ENCODE peak calls at places on chromosomes 1 and 21, in six cellular contexts. One of them, this sample, is unnamed.

GRCh38 chr1:29849038-29849750 is 612.9 kb downstream of the PTPRU start:
- DNase-seq in GM12878: peak; percentile 1
- DNase-seq in K562: peak; percentile 45
- DNase-seq in HepG2: peak; percentile 32
- DNase-seq in IMR-90: peak; percentile 17
- DNase-seq in SK-N-SH: peak; percentile 45
- DNase-seq in this sample: no peak

GRCh38 chr1:89087241-89087640 is 22.2 kb upstream of the GBP1 start:
- DNase-seq in IMR-90: no peak
- DNase-seq in K562: no peak
- DNase-seq in HepG2: no peak
- DNase-seq in SK-N-SH: no peak
- DNase-seq in GM12878: no peak
- DNase-seq in this sample: no peak

GRCh38 chr21:32087452-32087851 is 191.4 kb downstream of the MIS18A start:
- DNase-seq in IMR-90: no peak
- DNase-seq in GM12878: no peak
- DNase-seq in K562: no peak
- DNase-seq in SK-N-SH: no peak
- DNase-seq in HepG2: no peak
- DNase-seq in this sample: no peak

GRCh38 chr1:169928438-169929209 is 34.9 kb upstream of the SCYL3 start:
- DNase-seq in SK-N-SH: peak; percentile 28
- DNase-seq in IMR-90: peak; percentile 72
- DNase-seq in GM12878: no peak
- DNase-seq in K562: peak; percentile 28
- DNase-seq in HepG2: peak; percentile 33
- DNase-seq in this sample: no peak

GRCh38 chr1:119554188-119554587 is 47.2 kb downstream of the HSD3B1 start:
- DNase-seq in SK-N-SH: peak; percentile 37
- DNase-seq in HepG2: no peak
- DNase-seq in GM12878: no peak
- DNase-seq in IMR-90: peak; percentile 82
- DNase-seq in K562: no peak
- DNase-seq in this sample: no peak

GRCh38 chr1:10630661-10631120 is 155.9 kb downstream of the PEX14 start:
- DNase-seq in SK-N-SH: peak; percentile 58
- DNase-seq in GM12878: no peak
- DNase-seq in HepG2: no peak
- DNase-seq in IMR-90: no peak
- DNase-seq in K562: no peak
- DNase-seq in this sample: no peak

GRCh38 chr1:21323091-21323490 is 32.8 kb upstream of the ECE1 start:
- DNase-seq in SK-N-SH: no peak
- DNase-seq in GM12878: no peak
- DNase-seq in IMR-90: no peak
- DNase-seq in K562: no peak
- DNase-seq in HepG2: no peak
- DNase-seq in this sample: no peak

GRCh38 chr1:185406006-185406974 is 89.2 kb upstream of the IVNS1ABP start:
- DNase-seq in HepG2: no peak
- DNase-seq in K562: no peak
- DNase-seq in GM12878: no peak
- DNase-seq in SK-N-SH: no peak
- DNase-seq in IMR-90: no peak
- DNase-seq in this sample: no peak

GRCh38 chr1:26097696-26098095 is 13.9 kb upstream of the PDIK1L start:
- DNase-seq in K562: no peak
- DNase-seq in SK-N-SH: no peak
- DNase-seq in GM12878: no peak
- DNase-seq in HepG2: no peak
- DNase-seq in IMR-90: peak; percentile 55
- DNase-seq in this sample: no peak

GRCh38 chr1:174743654-174744561 is 255.8 kb upstream of the CACYBP start:
- DNase-seq in IMR-90: peak; percentile 63
- DNase-seq in GM12878: no peak
- DNase-seq in SK-N-SH: peak; percentile 31
- DNase-seq in K562: peak; percentile 42
- DNase-seq in HepG2: peak; percentile 35
- DNase-seq in this sample: peak; percentile 16

GRCh38 chr1:45430486-45430885 is 60.5 kb downstream of the TESK2 start:
- DNase-seq in GM12878: no peak
- DNase-seq in HepG2: no peak
- DNase-seq in SK-N-SH: no peak
- DNase-seq in IMR-90: no peak
- DNase-seq in K562: no peak
- DNase-seq in this sample: no peak

GRCh38 chr1:27000817-27001460 is 7.4 kb downstream of the TRNP1 start:
- DNase-seq in K562: no peak
- DNase-seq in GM12878: no peak
- DNase-seq in SK-N-SH: no peak
- DNase-seq in IMR-90: peak; percentile 75
- DNase-seq in HepG2: no peak
- DNase-seq in this sample: peak; percentile 64

GRCh38 chr1:173103006-173103405 is 52.3 kb upstream of the TNFSF18 start:
- DNase-seq in SK-N-SH: no peak
- DNase-seq in K562: no peak
- DNase-seq in IMR-90: no peak
- DNase-seq in HepG2: no peak
- DNase-seq in GM12878: no peak
- DNase-seq in this sample: no peak

GRCh38 chr1:246564839-246565750 is 966 bp downstream of the TFB2M start:
- DNase-seq in K562: no peak
- DNase-seq in IMR-90: no peak
- DNase-seq in HepG2: no peak
- DNase-seq in GM12878: no peak
- DNase-seq in SK-N-SH: no peak
- DNase-seq in this sample: no peak

GRCh38 chr1:177355575-177355974 is 184.8 kb downstream of the BRINP2 start:
- DNase-seq in GM12878: no peak
- DNase-seq in HepG2: peak; percentile 3
- DNase-seq in SK-N-SH: peak; percentile 41
- DNase-seq in IMR-90: peak; percentile 19
- DNase-seq in K562: no peak
- DNase-seq in this sample: no peak

GRCh38 chr21:18764720-18765119 is 361.1 kb upstream of the TMPRSS15 start:
- DNase-seq in GM12878: no peak
- DNase-seq in HepG2: no peak
- DNase-seq in K562: no peak
- DNase-seq in SK-N-SH: no peak
- DNase-seq in IMR-90: no peak
- DNase-seq in this sample: no peak

GRCh38 chr1:189693140-189693539 is 784.5 kb downstream of the BRINP3 start:
- DNase-seq in SK-N-SH: no peak
- DNase-seq in GM12878: no peak
- DNase-seq in HepG2: no peak
- DNase-seq in K562: no peak
- DNase-seq in IMR-90: no peak
- DNase-seq in this sample: no peak

GRCh38 chr1:65209005-65209885 is 61.2 kb downstream of the AK4 start:
- DNase-seq in HepG2: peak; percentile 38
- DNase-seq in K562: peak; percentile 72
- DNase-seq in SK-N-SH: peak; percentile 69
- DNase-seq in GM12878: no peak
- DNase-seq in IMR-90: peak; percentile 47
- DNase-seq in this sample: peak; percentile 28

GRCh38 chr1:3590145-3590768 is 21.1 kb downstream of the MEGF6 start:
- DNase-seq in GM12878: no peak
- DNase-seq in IMR-90: no peak
- DNase-seq in HepG2: no peak
- DNase-seq in SK-N-SH: peak; percentile 77
- DNase-seq in K562: no peak
- DNase-seq in this sample: no peak

GRCh38 chr1:230441630-230442029 is 15.5 kb upstream of the PGBD5 start:
- DNase-seq in SK-N-SH: no peak
- DNase-seq in GM12878: no peak
- DNase-seq in K562: no peak
- DNase-seq in HepG2: no peak
- DNase-seq in IMR-90: no peak
- DNase-seq in this sample: no peak
- TF ChIP-seq CTCF in SK-N-SH: no peak
- TF ChIP-seq CTCF in GM12878: no peak
- TF ChIP-seq CTCF in K562: peak; percentile 30
- TF ChIP-seq CTCF in HepG2: no peak
- TF ChIP-seq CTCF in IMR-90: no peak
- TF ChIP-seq CTCF in this sample: no peak

DNA sequence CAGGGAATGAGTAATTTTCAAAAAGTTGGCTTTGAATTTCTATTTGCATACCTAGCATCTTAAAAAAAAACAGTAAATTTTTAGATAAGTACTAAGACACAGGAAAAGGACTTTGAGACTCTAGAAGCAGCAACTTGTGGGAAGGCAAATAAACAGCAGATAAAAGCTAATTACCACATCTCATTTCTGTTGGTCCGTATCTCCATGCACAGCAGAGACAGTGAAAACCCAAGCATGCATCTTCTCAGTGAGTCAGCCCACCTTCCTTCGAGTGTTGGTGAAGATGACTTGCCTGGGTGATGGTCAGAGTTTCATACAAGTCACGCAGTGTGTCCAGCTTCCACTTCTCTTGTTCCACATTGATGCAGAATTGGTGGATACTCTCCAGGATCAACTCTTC is 400.0 kb upstream of the ADAMTS5 start:
- DNase-seq in SK-N-SH: no peak
- DNase-seq in IMR-90: peak; percentile 26
- DNase-seq in GM12878: no peak
- DNase-seq in HepG2: no peak
- DNase-seq in K562: no peak
- DNase-seq in this sample: no peak
- TF ChIP-seq SMC3 in SK-N-SH: no peak
- TF ChIP-seq SMC3 in IMR-90: no peak
- TF ChIP-seq SMC3 in GM12878: no peak
- TF ChIP-seq SMC3 in HepG2: no peak
- TF ChIP-seq SMC3 in K562: no peak
- TF ChIP-seq SMC3 in this sample: no peak

DNA sequence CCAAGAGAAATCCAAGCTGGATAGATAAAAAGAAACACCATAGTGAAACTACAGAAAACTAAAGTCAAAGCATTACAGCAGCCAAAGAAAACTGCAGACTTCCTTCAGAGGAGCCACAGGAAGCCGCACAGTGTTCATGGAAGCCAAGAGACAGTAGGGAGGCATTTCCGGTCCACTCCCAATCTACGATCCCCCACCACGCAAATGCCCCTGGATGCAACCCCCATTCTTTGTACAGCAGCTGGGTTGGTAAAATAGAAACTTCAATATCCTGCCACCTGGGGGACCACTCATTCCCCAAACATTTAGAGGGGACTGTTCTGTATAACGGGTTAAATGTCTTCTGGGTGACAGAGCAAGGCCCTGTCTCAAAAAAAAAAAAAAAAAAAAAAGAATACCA is 43.9 kb upstream of the TSPEAR start:
- DNase-seq in IMR-90: no peak
- DNase-seq in K562: peak; percentile 65
- DNase-seq in GM12878: no peak
- DNase-seq in HepG2: peak; percentile 16
- DNase-seq in SK-N-SH: no peak
- DNase-seq in this sample: no peak
- TF ChIP-seq CTCF in IMR-90: peak; percentile 26
- TF ChIP-seq CTCF in K562: peak; percentile 36
- TF ChIP-seq CTCF in GM12878: no peak
- TF ChIP-seq CTCF in HepG2: peak; percentile 41
- TF ChIP-seq CTCF in SK-N-SH: no peak
- TF ChIP-seq CTCF in this sample: no peak

GRCh38 chr1:232538943-232539302 is 91.0 kb downstream of the SIPA1L2 start:
- DNase-seq in IMR-90: no peak
- DNase-seq in SK-N-SH: no peak
- DNase-seq in GM12878: no peak
- DNase-seq in HepG2: no peak
- DNase-seq in K562: no peak
- DNase-seq in this sample: no peak

GRCh38 chr1:232542633-232543032 is 87.3 kb downstream of the SIPA1L2 start:
- DNase-seq in K562: no peak
- DNase-seq in HepG2: no peak
- DNase-seq in SK-N-SH: no peak
- DNase-seq in IMR-90: no peak
- DNase-seq in GM12878: no peak
- DNase-seq in this sample: no peak

GRCh38 chr1:232538224-232538942 is 91.5 kb downstream of the SIPA1L2 start:
- DNase-seq in SK-N-SH: no peak
- DNase-seq in GM12878: no peak
- DNase-seq in IMR-90: peak; percentile 66
- DNase-seq in K562: no peak
- DNase-seq in HepG2: peak; percentile 2
- DNase-seq in this sample: peak; percentile 40

GRCh38 chr1:232547938-232548484 is 81.9 kb downstream of the SIPA1L2 start:
- DNase-seq in SK-N-SH: no peak
- DNase-seq in K562: no peak
- DNase-seq in GM12878: no peak
- DNase-seq in HepG2: no peak
- DNase-seq in IMR-90: peak; percentile 22
- DNase-seq in this sample: no peak

DNA sequence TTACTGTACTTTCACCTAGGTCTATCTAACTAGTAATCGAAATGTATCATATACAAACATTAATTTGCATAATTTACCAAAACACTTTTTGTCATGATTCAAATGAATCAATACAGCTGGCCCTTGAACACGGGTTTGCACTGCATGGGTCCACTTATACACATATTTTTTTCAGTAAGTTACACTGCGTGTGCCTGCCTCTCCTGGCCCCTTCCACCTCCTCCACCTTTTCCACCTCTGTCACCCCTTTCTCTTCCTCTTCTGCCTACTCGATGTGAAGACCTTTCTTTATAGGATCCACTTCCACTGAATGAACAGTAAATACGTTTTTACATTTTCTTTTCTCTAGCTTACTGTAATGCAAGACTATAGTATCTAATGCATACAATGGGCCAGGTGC is 86.7 kb downstream of the SIPA1L2 start:
- DNase-seq in SK-N-SH: no peak
- DNase-seq in K562: no peak
- DNase-seq in HepG2: no peak
- DNase-seq in GM12878: no peak
- DNase-seq in IMR-90: no peak
- DNase-seq in this sample: no peak
- TF ChIP-seq SMC3 in SK-N-SH: no peak
- TF ChIP-seq SMC3 in K562: no peak
- TF ChIP-seq SMC3 in HepG2: no peak
- TF ChIP-seq SMC3 in GM12878: no peak
- TF ChIP-seq SMC3 in IMR-90: no peak
- TF ChIP-seq SMC3 in this sample: no peak

GRCh38 chr1:188489336-188490112 is 1660.8 kb downstream of the PLA2G4A start:
- DNase-seq in GM12878: no peak
- DNase-seq in SK-N-SH: no peak
- DNase-seq in HepG2: no peak
- DNase-seq in IMR-90: peak; percentile 55
- DNase-seq in K562: no peak
- DNase-seq in this sample: peak; percentile 3
- TF ChIP-seq CTCF in GM12878: no peak
- TF ChIP-seq CTCF in SK-N-SH: peak; percentile 45
- TF ChIP-seq CTCF in HepG2: no peak
- TF ChIP-seq CTCF in IMR-90: peak; percentile 13
- TF ChIP-seq CTCF in K562: no peak
- TF ChIP-seq CTCF in this sample: no peak

DNA sequence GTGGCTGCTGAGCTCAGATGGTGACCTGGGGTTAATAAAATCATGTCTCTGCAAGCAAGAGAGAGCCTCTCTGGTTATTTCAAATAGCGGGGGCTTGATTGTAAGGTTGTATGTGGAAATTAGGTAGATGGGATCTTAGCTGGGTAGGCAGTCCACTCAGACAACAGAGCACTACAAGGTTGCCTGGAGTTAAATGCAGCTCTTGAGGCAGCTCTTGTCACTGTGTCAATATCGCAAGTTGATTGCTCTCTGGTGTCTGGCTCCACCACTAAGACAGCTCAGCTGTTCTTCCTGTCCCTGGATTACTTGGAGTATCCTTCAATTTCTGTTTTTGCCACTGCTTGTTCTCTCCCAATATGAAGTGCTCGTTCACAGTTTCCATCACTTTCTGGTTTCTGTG is 93.8 kb downstream of the C21orf91 start:
- DNase-seq in GM12878: no peak
- DNase-seq in HepG2: no peak
- DNase-seq in K562: no peak
- DNase-seq in IMR-90: no peak
- DNase-seq in SK-N-SH: no peak
- DNase-seq in this sample: no peak
- TF ChIP-seq SMC3 in GM12878: no peak
- TF ChIP-seq SMC3 in HepG2: no peak
- TF ChIP-seq SMC3 in K562: no peak
- TF ChIP-seq SMC3 in IMR-90: no peak
- TF ChIP-seq SMC3 in SK-N-SH: no peak
- TF ChIP-seq SMC3 in this sample: no peak